ENCODE peak calls at places on chromosomes 13 and 19, in four cellular contexts. J is ascending aorta; P is stimulated activated CD8-positive, alpha-beta memory T cell treated with anti-CD3 and anti-CD28 coated beads, Interleukin-2, amount 100 ng/mL, for 1 hour; D is stimulated activated CD4-positive, alpha-beta T cell treated with anti-CD3 and anti-CD28 coated beads, Interleukin-4, amount 100 ng/mL, for 48 hours. Q is an unnamed sample.

GRCh38 chr19:44585371-44586141 is 27.8 kb upstream of the IGSF23 start:
- DNase-seq in J (no peak), P (no peak), D (no peak), Q (no peak)

GRCh38 chr19:15563931-15564330 is 51.1 kb upstream of the CYP4F8 start:
- DNase-seq in J (no peak), P (no peak), D (no peak), Q (no peak)

GRCh38 chr13:21879263-21879914 is 208.5 kb downstream of the FGF9 start:
- DNase-seq in J (no peak), P (no peak), D (no peak), Q (no peak)

GRCh38 chr13:103188688-103189326 is 122.6 kb upstream of the SLC10A2 start:
- DNase-seq in J (no peak), P (no peak), D (no peak), Q (no peak)

GRCh38 chr13:113397606-113398425 is 33.9 kb upstream of the GRTP1 start:
- DNase-seq in J (peak; percentile 57), P (no peak), D (no peak), Q (no peak)

GRCh38 chr13:114089341-114089740 is 43.1 kb downstream of the RASA3 start:
- DNase-seq in J (no peak), P (no peak), D (no peak), Q (no peak)

GRCh38 chr13:110897521-110897920 is 17.3 kb downstream of the ANKRD10 start:
- DNase-seq in J (no peak), P (no peak), D (no peak), Q (no peak)

GRCh38 chr19:49875801-49876421 is 1.2 kb downstream of the AKT1S1 start:
- DNase-seq in J (peak; percentile 81), P (no peak), D (peak; percentile 43), Q (no peak)

GRCh38 chr19:37218592-37218935 is 550 bp downstream of the ZNF383 start:
- DNase-seq in J (no peak), P (no peak), D (peak; percentile 7), Q (no peak)

GRCh38 chr13:94620286-94620896 is 18.7 kb downstream of the GPR180 start:
- DNase-seq in J (no peak), P (no peak), D (no peak), Q (no peak)

GRCh38 chr19:18373892-18374629 is 11.9 kb upstream of the GDF15 start:
- DNase-seq in J (peak; percentile 96), P (peak; percentile 48), D (peak; percentile 32), Q (peak; percentile 69)